ENCODE peak calls at places on chromosomes 3 and 15, in ten cellular contexts. P is PC-9; R is CD8-positive, alpha-beta T cell; T is IMR-90; F is foreskin fibroblast; D is MM.1S; C is BJ; W is OCI-LY7; M is dorsolateral prefrontal cortex; G is cardiac fibroblast. I is an unnamed sample.

GRCh38 chr15:34327906-34328305 is 9.7 kb downstream of the SLC12A6 start:
- DNase-seq in P (no peak), R (no peak), T (no peak), F (no peak), D (peak), C (no peak), W (no peak), M (no peak), G (no peak), I (no peak)

GRCh38 chr3:193701896-193702644 is 109.1 kb downstream of the OPA1 start:
- DNase-seq in P (no peak), R (no peak), T (peak), F (peak), D (no peak), C (no peak), W (peak), M (no peak), G (no peak), I (no peak)

GRCh38 chr15:71352765-71353164 is 237.5 kb downstream of the THSD4 start:
- DNase-seq in P (no peak), R (no peak), T (no peak), F (no peak), D (no peak), C (no peak), W (no peak), M (no peak), G (no peak), I (no peak)

GRCh38 chr3:61912158-61912557 is 350.8 kb downstream of the PTPRG start:
- DNase-seq in P (no peak), R (no peak), T (no peak), F (no peak), D (no peak), C (no peak), W (no peak), M (no peak), G (no peak), I (no peak)

GRCh38 chr3:123071146-123071545 is 4.3 kb downstream of the PDIA5 start:
- DNase-seq in P (no peak), R (no peak), T (peak), F (no peak), D (no peak), C (no peak), W (peak), M (peak), G (peak), I (no peak)

GRCh38 chr3:99128740-99129505 is 227.4 kb upstream of the DCBLD2 start:
- DNase-seq in P (peak), R (no peak), T (peak), F (peak), D (no peak), C (peak), W (no peak), M (no peak), G (peak), I (peak)

GRCh38 chr3:178056868-178057267 is 479.4 kb upstream of the KCNMB2 start:
- DNase-seq in P (no peak), R (no peak), T (peak), F (peak), D (no peak), C (no peak), W (no peak), M (no peak), G (no peak), I (peak)

GRCh38 chr3:134197681-134198261 is 52.9 kb downstream of the RYK start:
- DNase-seq in P (peak), R (no peak), T (peak), F (peak), D (peak), C (peak), W (peak), M (no peak), G (peak), I (peak)

GRCh38 chr3:152209060-152209459 is 59.7 kb upstream of the MBNL1 start:
- DNase-seq in P (no peak), R (no peak), T (no peak), F (no peak), D (no peak), C (no peak), W (no peak), M (no peak), G (no peak), I (no peak)

GRCh38 chr3:133282239-133282638 is 117.6 kb upstream of the BFSP2 start:
- DNase-seq in P (no peak), R (no peak), T (peak), F (peak), D (no peak), C (no peak), W (no peak), M (no peak), G (no peak), I (no peak)

GRCh38 chr15:68434021-68434420 is 2.1 kb upstream of the ITGA11 start:
- DNase-seq in P (no peak), R (no peak), T (no peak), F (no peak), D (no peak), C (no peak), W (no peak), M (no peak), G (no peak), I (no peak)

GRCh38 chr15:37059051-37059450 is 41.3 kb downstream of the MEIS2 start:
- DNase-seq in P (peak), R (no peak), T (peak), F (peak), D (no peak), C (no peak), W (no peak), M (no peak), G (peak), I (peak)

GRCh38 chr15:43968551-43968950 is 141.7 kb downstream of the WDR76 start:
- DNase-seq in P (no peak), R (no peak), T (no peak), F (no peak), D (no peak), C (no peak), W (no peak), M (no peak), G (no peak), I (no peak)

GRCh38 chr3:14634763-14635400 is 16.7 kb upstream of the CCDC174 start:
- DNase-seq in P (no peak), R (no peak), T (peak), F (no peak), D (no peak), C (no peak), W (no peak), M (no peak), G (no peak), I (no peak)

GRCh38 chr15:45307230-45307924 is 55.3 kb downstream of the SLC28A2 start:
- DNase-seq in P (peak), R (no peak), T (peak), F (peak), D (peak), C (peak), W (peak), M (no peak), G (peak), I (peak)

GRCh38 chr15:99076555-99077308 is 28.1 kb upstream of the SYNM start:
- DNase-seq in P (peak), R (peak), T (peak), F (peak), D (peak), C (peak), W (peak), M (no peak), G (peak), I (peak)

GRCh38 chr3:111617406-111617805 is 22.3 kb upstream of the ZBED2 start:
- DNase-seq in P (no peak), R (no peak), T (no peak), F (no peak), D (no peak), C (no peak), W (no peak), M (no peak), G (no peak), I (no peak)

GRCh38 chr3:111621535-111621934 is 26.4 kb upstream of the ZBED2 start:
- DNase-seq in P (no peak), R (peak), T (no peak), F (no peak), D (no peak), C (no peak), W (peak), M (no peak), G (no peak), I (no peak)

GRCh38 chr3:111618945-111619344 is 23.8 kb upstream of the ZBED2 start:
- DNase-seq in P (no peak), R (no peak), T (no peak), F (no peak), D (no peak), C (no peak), W (no peak), M (no peak), G (no peak), I (no peak)

GRCh38 chr3:111617912-111618601 is 22.9 kb upstream of the ZBED2 start:
- DNase-seq in P (no peak), R (no peak), T (peak), F (no peak), D (no peak), C (no peak), W (no peak), M (no peak), G (no peak), I (no peak)

DNA sequence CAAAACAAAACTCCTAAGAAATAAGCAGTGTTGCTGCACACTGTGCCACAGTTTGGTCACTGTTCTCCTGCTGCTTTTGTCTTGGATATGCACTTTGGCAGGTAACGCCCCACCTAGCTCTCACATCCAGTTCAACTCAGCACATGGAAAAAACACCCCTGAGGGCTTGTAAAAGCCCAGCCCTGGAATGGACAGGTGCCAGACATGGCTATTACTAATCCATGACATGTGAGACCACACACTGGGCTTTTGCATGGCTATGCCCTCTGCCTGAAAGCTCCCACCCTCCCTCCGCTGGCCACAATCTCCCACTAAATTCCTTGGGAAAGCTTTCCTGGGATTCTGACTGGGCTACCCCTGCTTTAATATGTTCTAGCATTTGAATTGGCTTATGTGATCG is 24.7 kb upstream of the ZBED2 start:
- DNase-seq in P (no peak), R (no peak), T (peak), F (peak), D (no peak), C (no peak), W (no peak), M (no peak), G (no peak), I (no peak)
- H3K4me3 ChIP-seq in P (no peak), R (no peak), T (no peak), F (no peak), D (no peak), C (no peak), W (no peak), M (no peak), G (no peak), I (no peak)

GRCh38 chr15:60390231-60390630 is 7.6 kb downstream of the ANXA2 start:
- DNase-seq in P (no peak), R (no peak), T (no peak), F (peak), D (no peak), C (no peak), W (no peak), M (no peak), G (no peak), I (peak)

GRCh38 chr15:60392601-60392985 is 5.2 kb downstream of the ANXA2 start:
- DNase-seq in P (peak), R (peak), T (peak), F (peak), D (no peak), C (no peak), W (no peak), M (no peak), G (peak), I (peak)

GRCh38 chr15:60391722-60392340 is 6.0 kb downstream of the ANXA2 start:
- DNase-seq in P (no peak), R (no peak), T (no peak), F (peak), D (no peak), C (no peak), W (no peak), M (no peak), G (no peak), I (peak)

GRCh38 chr15:60389261-60390077 is 8.3 kb downstream of the ANXA2 start:
- DNase-seq in P (no peak), R (no peak), T (no peak), F (peak), D (peak), C (no peak), W (no peak), M (no peak), G (no peak), I (peak)

DNA sequence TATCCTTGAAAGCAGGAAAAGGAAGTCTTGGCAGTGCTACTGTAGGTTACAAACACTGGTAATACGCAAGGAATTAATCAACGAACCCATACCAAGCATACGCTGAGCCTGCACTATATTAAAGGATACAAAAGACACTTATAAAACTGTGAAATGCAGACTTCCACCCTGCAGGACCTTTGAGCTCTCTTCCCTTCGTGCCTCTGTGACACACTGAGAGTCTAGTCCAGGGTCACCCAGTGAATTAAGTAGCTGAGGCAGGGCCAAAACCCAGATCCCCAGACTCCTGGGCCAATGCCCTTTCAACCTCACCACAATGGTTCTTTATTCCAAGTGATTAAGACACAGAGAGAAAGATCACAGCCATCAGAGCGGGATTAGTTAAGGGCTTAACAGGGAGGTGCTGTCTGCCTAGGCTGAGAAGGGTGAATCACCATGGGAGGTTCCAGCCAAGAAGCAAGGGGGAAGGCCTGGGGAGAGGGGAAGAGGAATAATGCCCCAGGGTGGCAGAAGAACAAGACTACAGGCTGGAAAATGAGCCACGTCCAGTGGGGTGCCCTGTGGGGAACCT is 6.8 kb downstream of the ANXA2 start:
- DNase-seq in P (peak), R (no peak), T (peak), F (peak), D (no peak), C (no peak), W (no peak), M (no peak), G (peak), I (peak)
- TF ChIP-seq CTCF in P (no peak), R (no peak), T (peak), F (no peak), D (no peak), C (no peak), W (no peak), M (no peak), G (peak), I (peak)

GRCh38 chr3:188598872-188599271 is 444.9 kb downstream of the LPP start:
- DNase-seq in P (no peak), R (no peak), T (no peak), F (no peak), D (no peak), C (no peak), W (no peak), M (no peak), G (no peak), I (no peak)

GRCh38 chr3:188594137-188594536 is 440.2 kb downstream of the LPP start:
- DNase-seq in P (peak), R (no peak), T (peak), F (peak), D (no peak), C (peak), W (no peak), M (no peak), G (peak), I (peak)

GRCh38 chr3:188590556-188590955 is 436.6 kb downstream of the LPP start:
- DNase-seq in P (no peak), R (no peak), T (no peak), F (no peak), D (no peak), C (no peak), W (no peak), M (no peak), G (no peak), I (no peak)

DNA sequence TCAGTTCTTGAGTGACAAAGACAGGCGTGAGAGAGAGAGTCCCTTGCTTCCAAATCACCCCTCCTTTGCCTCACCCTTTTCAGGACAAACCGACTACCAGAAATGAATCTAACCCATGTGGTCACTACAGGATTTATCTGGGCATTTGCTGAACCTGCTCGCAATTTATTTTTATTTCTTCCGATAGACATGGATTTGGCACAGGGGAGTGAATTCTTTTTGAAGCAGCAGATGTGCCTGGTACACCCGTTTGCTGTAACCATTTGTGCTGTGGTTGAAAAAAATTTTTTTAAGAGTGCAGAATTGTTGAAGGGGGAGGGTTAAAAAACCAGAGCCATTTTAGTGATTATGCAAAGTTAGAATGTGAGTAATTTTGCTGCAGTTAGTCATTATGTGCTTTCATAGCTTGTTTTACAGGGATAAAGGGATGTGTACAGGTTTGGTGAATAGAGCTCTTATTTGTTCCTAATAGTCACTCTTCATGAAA is 442.0 kb downstream of the LPP start:
- DNase-seq in P (no peak), R (no peak), T (peak), F (peak), D (no peak), C (peak), W (no peak), M (no peak), G (peak), I (peak)
- H3K4me3 ChIP-seq in P (no peak), R (no peak), T (no peak), F (no peak), D (no peak), C (no peak), W (no peak), M (no peak), G (no peak), I (no peak)

DNA sequence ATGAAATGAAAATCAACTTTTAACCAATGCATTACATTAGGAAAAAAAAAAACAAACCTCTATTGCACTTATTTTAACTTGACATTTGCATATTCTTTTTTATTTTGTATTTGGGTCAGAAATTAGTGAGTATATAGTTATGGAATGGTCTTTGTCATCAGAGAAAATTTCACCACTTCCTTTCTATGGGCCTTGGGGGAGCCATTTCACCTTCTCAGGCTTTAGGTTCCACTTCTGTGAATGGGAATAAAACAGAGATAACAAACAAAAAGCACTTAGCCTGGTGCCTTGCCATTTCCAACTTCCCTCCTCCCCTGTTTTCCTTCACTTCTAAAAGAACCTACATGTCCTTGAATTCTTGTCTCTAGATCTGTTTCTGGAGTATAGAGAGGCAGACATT is 168.0 kb upstream of the STT3B start:
- DNase-seq in P (no peak), R (no peak), T (peak), F (peak), D (no peak), C (no peak), W (no peak), M (no peak), G (peak), I (peak)
- TF ChIP-seq CTCF in P (no peak), R (no peak), T (peak), F (peak), D (peak), C (peak), W (peak), M (no peak), G (peak), I (peak)

GRCh38 chr3:37237252-37237651 is 62.9 kb upstream of the LRRFIP2 start:
- DNase-seq in P (peak), R (no peak), T (peak), F (peak), D (no peak), C (no peak), W (no peak), M (no peak), G (no peak), I (peak)

GRCh38 chr3:37245003-37245402 is 70.6 kb upstream of the LRRFIP2 start:
- DNase-seq in P (no peak), R (no peak), T (no peak), F (no peak), D (no peak), C (no peak), W (no peak), M (no peak), G (no peak), I (no peak)

GRCh38 chr3:37240170-37240945 is 66.0 kb upstream of the LRRFIP2 start:
- DNase-seq in P (no peak), R (no peak), T (no peak), F (peak), D (no peak), C (no peak), W (no peak), M (no peak), G (no peak), I (no peak)

GRCh38 chr3:37243811-37244748 is 69.7 kb upstream of the LRRFIP2 start:
- DNase-seq in P (peak), R (peak), T (peak), F (peak), D (peak), C (peak), W (peak), M (peak), G (peak), I (peak)

GRCh38 chr3:37241880-37242279 is 67.5 kb upstream of the LRRFIP2 start:
- DNase-seq in P (no peak), R (no peak), T (no peak), F (peak), D (no peak), C (no peak), W (no peak), M (no peak), G (no peak), I (no peak)
- H3K4me3 ChIP-seq in P (peak), R (no peak), T (no peak), F (no peak), D (peak), C (no peak), W (no peak), M (no peak), G (no peak), I (no peak)

GRCh38 chr3:87147562-87147961 is 79.5 kb upstream of the CHMP2B start:
- DNase-seq in P (no peak), R (no peak), T (no peak), F (no peak), D (no peak), C (no peak), W (no peak), M (no peak), G (no peak), I (no peak)

GRCh38 chr3:87148020-87148419 is 79.1 kb upstream of the CHMP2B start:
- DNase-seq in P (no peak), R (no peak), T (no peak), F (no peak), D (no peak), C (no peak), W (no peak), M (no peak), G (no peak), I (no peak)

GRCh38 chr3:87145553-87145952 is 81.6 kb upstream of the CHMP2B start:
- DNase-seq in P (no peak), R (no peak), T (peak), F (peak), D (peak), C (no peak), W (peak), M (no peak), G (peak), I (peak)
- TF ChIP-seq CTCF in P (peak), R (no peak), T (peak), F (peak), D (peak), C (peak), W (peak), M (no peak), G (peak), I (peak)

I was measured in choroid plexus epithelial cell.